ENCODE peak calls at places on chromosomes 12 and 14, in five cellular contexts. Q is PC-3; A is left ventricle myocardium inferior; F is CD8-positive, alpha-beta memory T cell; B is thoracic aorta. E is an unnamed sample.

GRCh38 chr12:113955109-113955970 is 10.8 kb downstream of the RBM19 start:
- DNase-seq in F (no peak), B (no peak), Q (peak; percentile 67), A (no peak), E (peak; percentile 56)

GRCh38 chr12:113142886-113143329 is 6.6 kb upstream of the CFAP73 start:
- DNase-seq in F (no peak), Q (no peak), A (no peak), B (no peak), E (no peak)

GRCh38 chr12:42976620-42977019 is 387.1 kb upstream of the PRICKLE1 start:
- DNase-seq in F (no peak), A (no peak), B (no peak), Q (no peak), E (no peak)

GRCh38 chr12:25859976-25860375 is 98.5 kb upstream of the RASSF8 start:
- DNase-seq in Q (no peak), F (no peak), B (no peak), A (no peak), E (no peak)

GRCh38 chr14:60188115-60188514 is 22.9 kb upstream of the DHRS7 start:
- DNase-seq in Q (peak; percentile 72), B (no peak), F (no peak), A (no peak), E (no peak)

GRCh38 chr14:103136388-103137271 is 13.4 kb downstream of the TNFAIP2 start:
- DNase-seq in B (no peak), Q (peak; percentile 84), A (no peak), F (peak; percentile 20), E (no peak)

GRCh38 chr14:23024612-23025075 is 10.1 kb downstream of the PSMB5 start:
- DNase-seq in A (no peak), F (no peak), Q (no peak), B (no peak), E (no peak)

GRCh38 chr12:26303418-26303817 is 108.0 kb downstream of the SSPN start:
- DNase-seq in B (no peak), Q (no peak), A (no peak), F (no peak), E (no peak)

GRCh38 chr12:70365648-70366518 is at the start of gene KCNMB4:
- DNase-seq in Q (peak; percentile 74), B (no peak), A (peak; percentile 64), F (peak; percentile 77), E (peak; percentile 73)

GRCh38 chr12:107372229-107372658 is 278.9 kb upstream of the CRY1 start:
- DNase-seq in B (no peak), Q (no peak), F (peak; percentile 50), A (no peak), E (no peak)

GRCh38 chr14:33134975-33135374 is 196.3 kb downstream of the NPAS3 start:
- DNase-seq in Q (no peak), B (no peak), F (no peak), A (no peak), E (no peak)

GRCh38 chr12:50933459-50934124 is 18.8 kb upstream of the HIGD1C start:
- DNase-seq in F (no peak), A (no peak), B (no peak), Q (no peak), E (no peak)

GRCh38 chr14:93023039-93023438 is 92.7 kb downstream of the ITPK1 start:
- DNase-seq in F (no peak), A (no peak), B (no peak), Q (peak; percentile 22), E (no peak)

GRCh38 chr12:119589087-119589486 is 4.5 kb upstream of the TMEM233 start:
- DNase-seq in B (no peak), F (no peak), A (no peak), Q (no peak), E (no peak)

GRCh38 chr14:99732436-99733220 is 48.5 kb downstream of the CYP46A1 start:
- DNase-seq in F (peak; percentile 36), B (no peak), A (peak; percentile 16), Q (no peak), E (peak; percentile 46)

GRCh38 chr12:11797317-11797913 is 147.9 kb downstream of the ETV6 start:
- DNase-seq in B (peak; percentile 25), Q (no peak), A (no peak), F (no peak), E (no peak)

GRCh38 chr12:108649126-108649525 is 15.4 kb upstream of the SELPLG start:
- DNase-seq in A (no peak), F (no peak), Q (no peak), B (no peak), E (no peak)

GRCh38 chr12:104226672-104227071 is 11.1 kb downstream of the TXNRD1 start:
- DNase-seq in F (no peak), Q (peak; percentile 89), B (no peak), A (no peak), E (no peak)

GRCh38 chr12:121222847-121223246 is 12.9 kb downstream of the P2RX4 start:
- DNase-seq in B (no peak), A (no peak), F (no peak), Q (no peak), E (peak; percentile 35)

GRCh38 chr14:84228702-84229101 is 1301.2 kb upstream of the FLRT2 start:
- DNase-seq in B (no peak), A (no peak), Q (peak; percentile 20), F (no peak), E (no peak)

GRCh38 chr14:89614009-89614691 is 197.1 kb upstream of the FOXN3 start:
- DNase-seq in B (no peak), Q (no peak), A (no peak), F (no peak), E (no peak)

GRCh38 chr12:131091976-131092691 is 138.4 kb downstream of the ADGRD1 start:
- DNase-seq in F (peak; percentile 14), B (no peak), A (no peak), Q (no peak), E (no peak)

GRCh38 chr14:84686550-84686949 is 843.4 kb upstream of the FLRT2 start:
- DNase-seq in Q (no peak), B (no peak), F (no peak), A (no peak), E (no peak)

GRCh38 chr14:56133547-56133946 is 15.3 kb downstream of the PELI2 start:
- DNase-seq in B (no peak), F (no peak), Q (no peak), A (no peak), E (no peak)

GRCh38 chr14:60095781-60096450 is 4.2 kb downstream of the PCNX4 start:
- DNase-seq in B (no peak), F (no peak), A (no peak), Q (peak; percentile 79), E (no peak)

GRCh38 chr12:32302218-32302826 is 97.0 kb upstream of the FGD4 start:
- DNase-seq in Q (peak; percentile 58), B (no peak), A (no peak), F (no peak), E (peak; percentile 33)

GRCh38 chr14:45811155-45811554 is 558.2 kb upstream of the MIS18BP1 start:
- DNase-seq in Q (no peak), A (no peak), F (no peak), B (no peak), E (no peak)

GRCh38 chr12:25151476-25151875 is 43.5 kb downstream of the DNAI7 start:
- DNase-seq in B (peak; percentile 85), A (peak; percentile 32), Q (peak; percentile 51), F (no peak), E (no peak)

GRCh38 chr12:75116611-75117010 is 93.0 kb downstream of the KCNC2 start:
- DNase-seq in B (no peak), A (no peak), Q (no peak), F (no peak), E (no peak)

GRCh38 chr14:89922549-89922907 is 32.0 kb downstream of the EFCAB11 start:
- DNase-seq in B (no peak), Q (no peak), A (no peak), F (no peak), E (no peak)

GRCh38 chr12:59820594-59821011 is 224.8 kb downstream of the SLC16A7 start:
- DNase-seq in F (no peak), A (no peak), B (no peak), Q (no peak), E (no peak)

GRCh38 chr12:47832263-47832933 is 12.7 kb upstream of the HDAC7 start:
- DNase-seq in Q (no peak), B (no peak), A (no peak), F (peak; percentile 62), E (no peak)

DNA sequence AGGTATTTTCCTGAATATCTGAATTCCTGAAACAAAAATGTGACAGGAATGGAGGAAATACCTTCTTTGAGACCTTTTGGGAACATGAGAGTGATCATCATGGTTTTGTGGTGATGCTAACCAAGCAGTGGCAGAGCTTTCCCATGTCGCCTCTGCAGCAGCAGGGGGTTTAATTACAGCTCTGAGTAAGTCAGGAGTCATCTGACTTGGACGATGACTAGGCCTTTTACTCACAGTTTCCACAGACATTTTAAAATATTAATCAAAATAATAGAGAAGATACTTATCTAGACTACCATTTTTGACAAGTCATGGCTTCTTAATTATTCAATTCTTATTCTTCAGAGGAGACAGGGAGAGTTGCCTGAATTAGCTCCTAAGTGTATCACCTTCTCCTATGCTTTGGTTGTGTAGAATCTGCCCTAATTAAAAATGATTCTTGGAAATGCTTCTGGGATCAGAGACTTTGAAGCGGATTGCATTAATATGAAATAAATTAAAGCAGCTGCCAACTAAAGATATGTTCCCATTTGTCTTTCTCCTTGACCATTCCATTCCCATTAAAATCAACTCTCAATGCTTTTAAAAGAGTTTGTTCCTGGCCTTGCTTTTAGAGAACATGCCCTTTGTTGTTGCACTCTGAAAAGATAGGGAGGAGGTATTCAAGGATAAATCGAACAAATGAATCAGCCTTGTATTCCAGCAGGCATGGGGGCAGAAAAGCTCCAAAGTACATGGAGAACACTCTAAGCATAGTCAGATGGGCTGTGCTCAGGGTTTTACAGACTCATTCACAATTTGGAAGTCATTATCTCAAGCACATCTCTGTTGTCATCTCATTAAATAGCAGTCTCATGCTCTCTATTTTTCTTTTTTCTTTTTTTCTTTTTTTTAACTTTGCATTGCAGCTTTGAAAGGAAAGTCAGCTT is 7.7 kb upstream of the IFNG-AS1 start:
- DNase-seq in Q (peak; percentile 87), F (no peak), B (no peak), A (no peak), E (no peak)
- H3K4me3 ChIP-seq in Q (no peak overlapping the region), F (no peak overlapping the region), B (no peak overlapping the region), A (no peak overlapping the region), E (no peak overlapping the region)

GRCh38 chr12:3199551-3200031 is 122.4 kb downstream of the TSPAN9 start:
- DNase-seq in F (no peak), Q (peak; percentile 5), A (no peak), B (no peak), E (no peak)
- H3K4me3 ChIP-seq in F (no peak overlapping the region), Q (peak overlapping the region; percentile 70), A (peak overlapping the region; percentile 76), B (peak overlapping the region; percentile 73), E (no peak overlapping the region)

GRCh38 chr12:132488127-132489077 is 1.5 kb upstream of the FBRSL1 start:
- DNase-seq in Q (no peak), A (peak; percentile 61), B (no peak), F (peak; percentile 68), E (peak; percentile 89)
- H3K4me3 ChIP-seq in Q (no peak overlapping the region), A (peak overlapping the region; percentile 89), B (peak overlapping the region; percentile 98), F (peak overlapping the region; percentile 88), E (no peak overlapping the region)

GRCh38 chr12:52122904-52123303 is 43.4 kb downstream of the SMIM41 start:
- DNase-seq in B (no peak), A (no peak), Q (no peak), F (no peak), E (no peak)

GRCh38 chr12:52125499-52125900 is 46.0 kb downstream of the SMIM41 start:
- DNase-seq in F (no peak), Q (no peak), B (no peak), A (no peak), E (no peak)

GRCh38 chr12:52119398-52120254 is 40.1 kb downstream of the SMIM41 start:
- DNase-seq in F (no peak), A (peak; percentile 27), Q (peak; percentile 67), B (no peak), E (no peak)

GRCh38 chr12:52120951-52121847 is 41.7 kb downstream of the SMIM41 start:
- DNase-seq in B (no peak), A (no peak), F (no peak), Q (peak; percentile 25), E (no peak)

GRCh38 chr12:52121848-52122838 is 42.6 kb downstream of the SMIM41 start:
- DNase-seq in F (peak; percentile 68), Q (peak; percentile 70), A (peak; percentile 70), B (no peak), E (peak; percentile 77)
- H3K4me3 ChIP-seq in F (no peak overlapping the region), Q (no peak overlapping the region), A (no peak overlapping the region), B (no peak overlapping the region), E (no peak overlapping the region)